ENCODE peak calls at places on chromosomes 2 and 18, in ten cellular contexts. One of them, this sample, is unnamed.

GRCh38 chr2:109438773-109439191 is 175.0 kb downstream of the SEPTIN10 start:
- DNase-seq in psoas muscle: peak
- DNase-seq in mucosa of descending colon: no peak
- DNase-seq in foreskin fibroblast: peak
- DNase-seq in fibroblast of mammary gland: peak
- DNase-seq in right lobe of liver: no peak
- DNase-seq in ascending aorta: peak
- DNase-seq in NB4: no peak
- DNase-seq in Peyer's patch: no peak
- DNase-seq in AG10803: peak
- DNase-seq in this sample: no peak

GRCh38 chr2:144358979-144359541 is 160.9 kb downstream of the ZEB2 start:
- DNase-seq in right lobe of liver: no peak
- DNase-seq in fibroblast of mammary gland: peak
- DNase-seq in ascending aorta: no peak
- DNase-seq in mucosa of descending colon: no peak
- DNase-seq in psoas muscle: no peak
- DNase-seq in AG10803: peak
- DNase-seq in Peyer's patch: no peak
- DNase-seq in NB4: no peak
- DNase-seq in foreskin fibroblast: peak
- DNase-seq in this sample: no peak

GRCh38 chr2:235605306-235605998 is 111.6 kb downstream of the AGAP1 start:
- DNase-seq in NB4: peak
- DNase-seq in Peyer's patch: no peak
- DNase-seq in ascending aorta: no peak
- DNase-seq in fibroblast of mammary gland: peak
- DNase-seq in right lobe of liver: no peak
- DNase-seq in foreskin fibroblast: peak
- DNase-seq in AG10803: peak
- DNase-seq in mucosa of descending colon: peak
- DNase-seq in psoas muscle: peak
- DNase-seq in this sample: peak

GRCh38 chr2:217555075-217555876 is 447.5 kb downstream of the TNS1 start:
- DNase-seq in right lobe of liver: no peak
- DNase-seq in foreskin fibroblast: peak
- DNase-seq in ascending aorta: no peak
- DNase-seq in NB4: no peak
- DNase-seq in fibroblast of mammary gland: no peak
- DNase-seq in psoas muscle: no peak
- DNase-seq in mucosa of descending colon: no peak
- DNase-seq in AG10803: peak
- DNase-seq in Peyer's patch: no peak
- DNase-seq in this sample: no peak

GRCh38 chr18:22470141-22470510 is 52.4 kb upstream of the CTAGE1 start:
- DNase-seq in foreskin fibroblast: no peak
- DNase-seq in mucosa of descending colon: no peak
- DNase-seq in Peyer's patch: no peak
- DNase-seq in NB4: no peak
- DNase-seq in right lobe of liver: no peak
- DNase-seq in fibroblast of mammary gland: no peak
- DNase-seq in AG10803: peak
- DNase-seq in psoas muscle: no peak
- DNase-seq in ascending aorta: no peak
- DNase-seq in this sample: no peak

GRCh38 chr18:8616026-8616401 is 6.8 kb downstream of the RAB12 start:
- DNase-seq in mucosa of descending colon: no peak
- DNase-seq in right lobe of liver: no peak
- DNase-seq in fibroblast of mammary gland: no peak
- DNase-seq in AG10803: no peak
- DNase-seq in NB4: no peak
- DNase-seq in Peyer's patch: no peak
- DNase-seq in foreskin fibroblast: no peak
- DNase-seq in psoas muscle: no peak
- DNase-seq in ascending aorta: no peak
- DNase-seq in this sample: no peak

GRCh38 chr18:76450452-76450851 is 44.6 kb downstream of the ZNF516 start:
- DNase-seq in AG10803: peak
- DNase-seq in Peyer's patch: no peak
- DNase-seq in NB4: no peak
- DNase-seq in fibroblast of mammary gland: peak
- DNase-seq in ascending aorta: no peak
- DNase-seq in mucosa of descending colon: peak
- DNase-seq in foreskin fibroblast: peak
- DNase-seq in right lobe of liver: no peak
- DNase-seq in psoas muscle: no peak
- DNase-seq in this sample: no peak

GRCh38 chr2:6425037-6425436 is 440.7 kb downstream of the CMPK2 start:
- DNase-seq in mucosa of descending colon: no peak
- DNase-seq in AG10803: no peak
- DNase-seq in fibroblast of mammary gland: no peak
- DNase-seq in foreskin fibroblast: no peak
- DNase-seq in right lobe of liver: no peak
- DNase-seq in ascending aorta: no peak
- DNase-seq in Peyer's patch: no peak
- DNase-seq in psoas muscle: no peak
- DNase-seq in NB4: no peak
- DNase-seq in this sample: no peak

GRCh38 chr2:105248316-105249070 is 7.0 kb downstream of the GPR45 start:
- DNase-seq in mucosa of descending colon: no peak
- DNase-seq in right lobe of liver: no peak
- DNase-seq in Peyer's patch: no peak
- DNase-seq in psoas muscle: no peak
- DNase-seq in fibroblast of mammary gland: peak
- DNase-seq in ascending aorta: no peak
- DNase-seq in NB4: no peak
- DNase-seq in AG10803: peak
- DNase-seq in foreskin fibroblast: no peak
- DNase-seq in this sample: no peak

GRCh38 chr18:54766631-54767030 is 61.6 kb upstream of the RAB27B start:
- DNase-seq in foreskin fibroblast: no peak
- DNase-seq in AG10803: no peak
- DNase-seq in fibroblast of mammary gland: peak
- DNase-seq in Peyer's patch: no peak
- DNase-seq in ascending aorta: no peak
- DNase-seq in mucosa of descending colon: no peak
- DNase-seq in NB4: no peak
- DNase-seq in psoas muscle: no peak
- DNase-seq in right lobe of liver: no peak
- DNase-seq in this sample: no peak

GRCh38 chr2:138767101-138767500 is 13.1 kb downstream of the NXPH2 start:
- DNase-seq in foreskin fibroblast: no peak
- DNase-seq in ascending aorta: no peak
- DNase-seq in AG10803: no peak
- DNase-seq in right lobe of liver: no peak
- DNase-seq in Peyer's patch: no peak
- DNase-seq in NB4: no peak
- DNase-seq in psoas muscle: no peak
- DNase-seq in mucosa of descending colon: no peak
- DNase-seq in fibroblast of mammary gland: peak
- DNase-seq in this sample: no peak

GRCh38 chr2:9975328-9975727 is 23.8 kb downstream of the GRHL1 start:
- DNase-seq in mucosa of descending colon: no peak
- DNase-seq in psoas muscle: no peak
- DNase-seq in right lobe of liver: no peak
- DNase-seq in foreskin fibroblast: peak
- DNase-seq in fibroblast of mammary gland: no peak
- DNase-seq in AG10803: no peak
- DNase-seq in Peyer's patch: no peak
- DNase-seq in NB4: no peak
- DNase-seq in ascending aorta: no peak
- DNase-seq in this sample: peak

GRCh38 chr18:1488394-1488793 is 583.7 kb downstream of the ADCYAP1 start:
- DNase-seq in AG10803: no peak
- DNase-seq in right lobe of liver: no peak
- DNase-seq in fibroblast of mammary gland: no peak
- DNase-seq in psoas muscle: no peak
- DNase-seq in foreskin fibroblast: no peak
- DNase-seq in NB4: no peak
- DNase-seq in Peyer's patch: no peak
- DNase-seq in ascending aorta: no peak
- DNase-seq in mucosa of descending colon: no peak
- DNase-seq in this sample: no peak

GRCh38 chr18:32139835-32140283 is 48.2 kb downstream of the RNF138 start:
- DNase-seq in mucosa of descending colon: no peak
- DNase-seq in foreskin fibroblast: no peak
- DNase-seq in psoas muscle: no peak
- DNase-seq in Peyer's patch: no peak
- DNase-seq in NB4: no peak
- DNase-seq in AG10803: no peak
- DNase-seq in right lobe of liver: no peak
- DNase-seq in fibroblast of mammary gland: no peak
- DNase-seq in ascending aorta: no peak
- DNase-seq in this sample: no peak
- TF ChIP-seq CTCF in mucosa of descending colon: no peak
- TF ChIP-seq CTCF in foreskin fibroblast: no peak
- TF ChIP-seq CTCF in psoas muscle: no peak
- TF ChIP-seq CTCF in Peyer's patch: no peak
- TF ChIP-seq CTCF in NB4: no peak
- TF ChIP-seq CTCF in AG10803: no peak
- TF ChIP-seq CTCF in right lobe of liver: no peak
- TF ChIP-seq CTCF in fibroblast of mammary gland: no peak
- TF ChIP-seq CTCF in ascending aorta: no peak
- TF ChIP-seq CTCF in this sample: no peak

DNA sequence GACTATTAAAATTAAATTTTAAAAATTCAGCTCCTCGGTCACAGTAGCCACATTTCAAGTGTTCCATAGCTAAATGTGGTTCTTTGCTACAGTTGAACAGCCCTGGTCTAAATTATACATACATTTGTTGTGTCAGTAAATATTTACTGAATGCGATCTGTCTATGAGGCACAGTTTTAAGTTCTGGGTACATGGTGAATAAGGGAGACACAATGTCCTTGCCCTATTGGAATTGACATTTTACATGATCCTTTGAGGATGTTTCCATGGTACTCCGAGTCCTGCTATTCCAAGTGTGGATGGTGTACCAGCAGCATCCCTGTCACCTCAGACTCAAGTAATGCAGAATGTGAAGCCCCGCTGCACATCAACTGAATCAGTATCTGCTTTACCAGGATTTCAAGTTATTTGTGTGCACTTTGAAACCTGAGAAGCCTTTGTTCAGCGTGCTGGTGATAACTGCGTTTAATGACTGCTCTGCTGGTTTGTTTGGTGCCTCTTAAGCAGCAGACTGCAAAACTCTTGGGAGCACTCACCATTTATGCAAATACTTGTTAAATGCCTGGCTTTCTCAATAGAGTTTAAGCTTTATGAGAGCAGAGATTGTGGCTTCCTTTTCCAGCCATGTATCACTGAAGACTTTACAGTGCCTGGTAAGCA is 1.5 kb downstream of the GALNT1 start:
- DNase-seq in right lobe of liver: no peak
- DNase-seq in foreskin fibroblast: peak
- DNase-seq in NB4: peak
- DNase-seq in ascending aorta: no peak
- DNase-seq in Peyer's patch: no peak
- DNase-seq in mucosa of descending colon: no peak
- DNase-seq in fibroblast of mammary gland: peak
- DNase-seq in AG10803: no peak
- DNase-seq in psoas muscle: no peak
- DNase-seq in this sample: peak
- H3K4me3 ChIP-seq in right lobe of liver: no peak
- H3K4me3 ChIP-seq in foreskin fibroblast: peak
- H3K4me3 ChIP-seq in NB4: peak
- H3K4me3 ChIP-seq in ascending aorta: peak
- H3K4me3 ChIP-seq in Peyer's patch: no peak
- H3K4me3 ChIP-seq in mucosa of descending colon: no peak
- H3K4me3 ChIP-seq in fibroblast of mammary gland: peak
- H3K4me3 ChIP-seq in AG10803: peak
- H3K4me3 ChIP-seq in psoas muscle: peak
- H3K4me3 ChIP-seq in this sample: peak

GRCh38 chr2:61660511-61661388 is 122.6 kb upstream of the XPO1 start:
- DNase-seq in Peyer's patch: no peak
- DNase-seq in fibroblast of mammary gland: no peak
- DNase-seq in AG10803: no peak
- DNase-seq in ascending aorta: no peak
- DNase-seq in right lobe of liver: no peak
- DNase-seq in psoas muscle: peak
- DNase-seq in mucosa of descending colon: no peak
- DNase-seq in NB4: no peak
- DNase-seq in foreskin fibroblast: peak
- DNase-seq in this sample: no peak
- TF ChIP-seq CTCF in Peyer's patch: no peak
- TF ChIP-seq CTCF in fibroblast of mammary gland: no peak
- TF ChIP-seq CTCF in AG10803: no peak
- TF ChIP-seq CTCF in ascending aorta: no peak
- TF ChIP-seq CTCF in right lobe of liver: no peak
- TF ChIP-seq CTCF in psoas muscle: peak
- TF ChIP-seq CTCF in mucosa of descending colon: no peak
- TF ChIP-seq CTCF in NB4: no peak
- TF ChIP-seq CTCF in foreskin fibroblast: no peak
- TF ChIP-seq CTCF in this sample: no peak

DNA sequence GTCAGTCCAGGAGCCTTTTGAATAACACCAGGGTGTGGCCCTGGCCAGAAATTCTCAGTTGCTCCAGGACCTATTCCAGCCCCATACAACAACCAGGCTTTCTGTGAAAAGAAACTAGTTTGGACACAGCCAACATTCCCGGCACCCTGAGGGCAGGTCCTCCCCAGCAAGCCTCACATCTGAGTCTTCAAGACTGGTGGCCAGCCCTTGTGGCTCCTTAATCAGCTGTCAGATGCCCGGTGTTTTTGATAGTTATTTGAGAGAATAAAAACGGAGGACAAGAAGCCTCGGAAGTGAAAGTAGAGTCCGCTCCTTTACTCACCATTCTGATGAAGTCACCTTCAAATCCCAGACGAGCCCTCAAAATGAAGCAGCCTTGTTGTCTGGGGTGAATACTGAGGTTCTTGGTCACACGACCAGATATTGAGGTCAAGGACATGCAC is 31.0 kb upstream of the GMCL1 start:
- DNase-seq in AG10803: peak
- DNase-seq in NB4: no peak
- DNase-seq in ascending aorta: no peak
- DNase-seq in right lobe of liver: peak
- DNase-seq in mucosa of descending colon: no peak
- DNase-seq in psoas muscle: no peak
- DNase-seq in Peyer's patch: no peak
- DNase-seq in fibroblast of mammary gland: peak
- DNase-seq in foreskin fibroblast: peak
- DNase-seq in this sample: no peak
- H3K4me3 ChIP-seq in AG10803: peak
- H3K4me3 ChIP-seq in NB4: no peak
- H3K4me3 ChIP-seq in ascending aorta: peak
- H3K4me3 ChIP-seq in right lobe of liver: no peak
- H3K4me3 ChIP-seq in mucosa of descending colon: no peak
- H3K4me3 ChIP-seq in psoas muscle: peak
- H3K4me3 ChIP-seq in Peyer's patch: no peak
- H3K4me3 ChIP-seq in fibroblast of mammary gland: peak
- H3K4me3 ChIP-seq in foreskin fibroblast: peak
- H3K4me3 ChIP-seq in this sample: peak